ENCODE peak calls at places on chromosomes 2 and 18, in nine cellular contexts. F is astrocyte of the spinal cord, I is fibroblast of pulmonary artery, A is B cell, J is activated B cell treated with CpG ODN at 0.5 μM for 24 hours, D is epithelial cell of esophagus, L is GM06990, O is sigmoid colon, U is lower leg skin. K is an unnamed sample.

GRCh38 chr18:49023938-49024341 is 73.2 kb upstream of the SMAD7 start:
- DNase-seq in F (no peak), I (no peak), A (no peak), J (no peak), D (no peak), L (no peak), O (no peak), U (peak), K (no peak)

GRCh38 chr2:150169230-150169629 is 318.2 kb downstream of the RND3 start:
- DNase-seq in F (peak), I (peak), A (no peak), J (no peak), D (peak), L (no peak), O (peak), U (no peak), K (no peak)

GRCh38 chr2:41970898-41971660 is 76.7 kb upstream of the PKDCC start:
- DNase-seq in F (no peak), I (no peak), A (no peak), J (no peak), D (no peak), L (no peak), O (no peak), U (no peak), K (no peak)

GRCh38 chr2:240466579-240467148 is 31.2 kb downstream of the GPC1 start:
- DNase-seq in F (no peak), I (no peak), A (peak), J (peak), D (no peak), L (no peak), O (peak), U (peak), K (no peak)

GRCh38 chr2:229174794-229175529 is 96.1 kb downstream of the PID1 start:
- DNase-seq in F (peak), I (peak), A (no peak), J (no peak), D (peak), L (no peak), O (peak), U (no peak), K (no peak)

GRCh38 chr2:40653829-40654228 is 201.9 kb upstream of the SLC8A1 start:
- DNase-seq in F (no peak), I (no peak), A (no peak), J (no peak), D (peak), L (no peak), O (no peak), U (no peak), K (no peak)

GRCh38 chr2:103161456-103162289 is 399.8 kb downstream of the TMEM182 start:
- DNase-seq in F (peak), I (peak), A (peak), J (no peak), D (peak), L (no peak), O (no peak), U (no peak), K (peak)

GRCh38 chr2:195612515-195613495 is 44.2 kb upstream of the SLC39A10 start:
- DNase-seq in F (peak), I (peak), A (no peak), J (no peak), D (peak), L (no peak), O (no peak), U (peak), K (no peak)

GRCh38 chr2:68715353-68716041 is 19.1 kb upstream of the ARHGAP25 start:
- DNase-seq in F (peak), I (peak), A (peak), J (no peak), D (peak), L (no peak), O (no peak), U (no peak), K (peak)

GRCh38 chr18:75896865-75897264 is 469.4 kb upstream of the SMIM21 start:
- DNase-seq in F (no peak), I (no peak), A (no peak), J (no peak), D (peak), L (no peak), O (no peak), U (no peak), K (no peak)

GRCh38 chr2:240478346-240479110 is 43.1 kb downstream of the GPC1 start:
- DNase-seq in F (no peak), I (no peak), A (peak), J (no peak), D (no peak), L (peak), O (no peak), U (peak), K (no peak)

GRCh38 chr2:232869138-232870001 is 694 bp upstream of the SNORC start:
- DNase-seq in F (no peak), I (no peak), A (no peak), J (no peak), D (no peak), L (no peak), O (peak), U (peak), K (no peak)

GRCh38 chr2:200110380-200110779 is 155.0 kb downstream of the MAIP1 start:
- DNase-seq in F (no peak), I (no peak), A (no peak), J (no peak), D (no peak), L (no peak), O (no peak), U (no peak), K (no peak)

GRCh38 chr2:12014088-12014960 is 267.9 kb downstream of the LPIN1 start:
- DNase-seq in F (peak), I (no peak), A (peak), J (no peak), D (no peak), L (no peak), O (no peak), U (no peak), K (no peak)

GRCh38 chr2:230130668-230131364 is 62.1 kb upstream of the SLC16A14 start:
- DNase-seq in F (peak), I (peak), A (no peak), J (no peak), D (no peak), L (no peak), O (peak), U (peak), K (no peak)

GRCh38 chr2:3827673-3828575 is 124.5 kb downstream of the DCDC2C start:
- DNase-seq in F (peak), I (peak), A (no peak), J (no peak), D (peak), L (no peak), O (no peak), U (no peak), K (peak)

GRCh38 chr2:118971245-118972122 is 29.5 kb downstream of the MARCO start:
- DNase-seq in F (no peak), I (no peak), A (no peak), J (no peak), D (peak), L (no peak), O (no peak), U (peak), K (peak)

GRCh38 chr2:47639469-47639868 is 143.5 kb upstream of the MSH6 start:
- DNase-seq in F (no peak), I (no peak), A (no peak), J (no peak), D (peak), L (no peak), O (no peak), U (no peak), K (no peak)

GRCh38 chr2:38742797-38743559 is 8.2 kb downstream of the SRSF7 start:
- DNase-seq in F (no peak), I (no peak), A (no peak), J (no peak), D (no peak), L (no peak), O (no peak), U (no peak), K (no peak)

GRCh38 chr2:30230479-30230854 is 867 bp upstream of the LBH start:
- DNase-seq in F (peak), I (peak), A (peak), J (no peak), D (no peak), L (no peak), O (peak), U (peak), K (no peak)

GRCh38 chr2:233976690-233977294 is 59.6 kb downstream of the TRPM8 start:
- DNase-seq in F (peak), I (peak), A (peak), J (no peak), D (peak), L (no peak), O (no peak), U (no peak), K (peak)

GRCh38 chr18:51234117-51235010 is 36.9 kb upstream of the MEX3C start:
- DNase-seq in F (no peak), I (peak), A (no peak), J (no peak), D (peak), L (no peak), O (no peak), U (no peak), K (no peak)

GRCh38 chr2:237258146-237258545 is 155.8 kb downstream of the COL6A3 start:
- DNase-seq in F (peak), I (peak), A (no peak), J (no peak), D (no peak), L (no peak), O (no peak), U (no peak), K (no peak)

GRCh38 chr2:182672471-182673165 is 43.4 kb upstream of the DNAJC10 start:
- DNase-seq in F (peak), I (peak), A (no peak), J (no peak), D (peak), L (no peak), O (no peak), U (no peak), K (no peak)

GRCh38 chr2:182048088-182048487 is 62.4 kb downstream of the PPP1R1C start:
- DNase-seq in F (no peak), I (no peak), A (no peak), J (no peak), D (no peak), L (no peak), O (no peak), U (no peak), K (peak)

GRCh38 chr2:236965021-236965840 is 120.5 kb upstream of the COPS8 start:
- DNase-seq in F (no peak), I (no peak), A (no peak), J (no peak), D (peak), L (no peak), O (peak), U (peak), K (no peak)

GRCh38 chr2:112483047-112483473 is 1.1 kb downstream of the TTL start:
- DNase-seq in F (peak), I (peak), A (peak), J (no peak), D (peak), L (peak), O (no peak), U (no peak), K (no peak)

GRCh38 chr2:42835577-42836371 is 43.4 kb upstream of the HAAO start:
- DNase-seq in F (peak), I (peak), A (no peak), J (no peak), D (peak), L (no peak), O (peak), U (peak), K (no peak)

GRCh38 chr2:121480826-121481225 is 49.9 kb upstream of the RNU4ATAC start:
- DNase-seq in F (peak), I (peak), A (no peak), J (no peak), D (peak), L (no peak), O (peak), U (no peak), K (no peak)

GRCh38 chr2:1969701-1970015 is 225.3 kb upstream of the PXDN start:
- DNase-seq in F (peak), I (no peak), A (no peak), J (no peak), D (no peak), L (no peak), O (no peak), U (no peak), K (no peak)

GRCh38 chr2:237092920-237093781 is 7.5 kb downstream of the COPS8 start:
- DNase-seq in F (peak), I (peak), A (no peak), J (no peak), D (peak), L (no peak), O (peak), U (no peak), K (no peak)

GRCh38 chr2:187319441-187320108 is 128.5 kb downstream of the CALCRL start:
- DNase-seq in F (peak), I (peak), A (no peak), J (no peak), D (peak), L (no peak), O (no peak), U (no peak), K (no peak)

GRCh38 chr18:58785171-58785805 is 79.4 kb upstream of the ZNF532 start:
- DNase-seq in F (peak), I (peak), A (no peak), J (no peak), D (peak), L (no peak), O (no peak), U (no peak), K (no peak)
- TF ChIP-seq CTCF in F (peak), I (peak), A (no peak), J (no peak), D (peak), L (no peak), O (peak), U (no peak), K (no peak)

GRCh38 chr18:66728951-66729350 is 125.1 kb upstream of the CDH19 start:
- DNase-seq in F (no peak), I (no peak), A (no peak), J (no peak), D (no peak), L (no peak), O (no peak), U (no peak), K (no peak)

GRCh38 chr18:66727991-66728390 is 124.1 kb upstream of the CDH19 start:
- DNase-seq in F (no peak), I (peak), A (no peak), J (no peak), D (peak), L (no peak), O (no peak), U (no peak), K (no peak)

GRCh38 chr18:66729459-66730239 is 125.8 kb upstream of the CDH19 start:
- DNase-seq in F (no peak), I (peak), A (no peak), J (no peak), D (no peak), L (no peak), O (no peak), U (no peak), K (no peak)

GRCh38 chr18:66722671-66723070 is 118.8 kb upstream of the CDH19 start:
- DNase-seq in F (no peak), I (no peak), A (no peak), J (no peak), D (no peak), L (no peak), O (no peak), U (no peak), K (no peak)

DNA sequence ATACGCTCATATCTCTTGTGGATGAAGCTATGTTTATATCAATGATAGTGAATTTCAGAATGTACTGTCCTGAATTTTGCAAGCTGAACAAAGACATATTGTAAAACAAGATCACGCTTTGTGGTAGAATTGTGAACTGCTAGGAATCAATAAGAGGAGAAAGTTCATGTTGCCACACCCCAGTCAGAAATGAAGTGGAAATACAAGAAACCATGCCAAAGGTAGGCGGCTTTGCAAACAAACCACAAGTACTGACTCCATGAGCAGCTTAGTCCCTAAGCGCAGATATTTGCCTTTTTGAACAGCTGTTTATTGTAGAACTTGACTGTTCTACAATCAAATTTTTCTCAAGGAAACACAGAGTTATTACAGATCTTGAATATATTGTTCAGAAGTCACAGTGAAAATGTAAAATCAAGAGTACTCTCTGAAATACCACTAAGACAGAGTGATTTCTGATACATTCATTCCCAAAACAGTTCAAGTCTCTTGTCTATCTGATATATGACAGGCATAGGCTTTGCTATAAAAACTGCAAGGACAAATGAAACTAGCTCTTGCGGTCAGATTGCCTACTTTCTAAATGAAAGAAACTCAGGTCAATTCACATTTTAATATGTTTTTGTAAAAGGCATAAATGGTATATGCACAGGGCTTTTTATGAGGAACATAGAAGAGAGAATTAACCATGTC is 120.9 kb upstream of the CDH19 start:
- DNase-seq in F (no peak), I (peak), A (no peak), J (no peak), D (peak), L (no peak), O (no peak), U (no peak), K (no peak)
- TF ChIP-seq CTCF in F (no peak), I (no peak), A (no peak), J (no peak), D (no peak), L (no peak), O (no peak), U (no peak), K (no peak)

GRCh38 chr2:651961-652373 is 25.2 kb downstream of the TMEM18 start:
- DNase-seq in F (no peak), I (no peak), A (no peak), J (no peak), D (no peak), L (no peak), O (no peak), U (peak), K (no peak)

GRCh38 chr2:648476-649424 is 28.5 kb downstream of the TMEM18 start:
- DNase-seq in F (no peak), I (no peak), A (no peak), J (peak), D (no peak), L (no peak), O (peak), U (peak), K (no peak)

GRCh38 chr2:652881-653480 is 24.2 kb downstream of the TMEM18 start:
- DNase-seq in F (no peak), I (no peak), A (no peak), J (no peak), D (no peak), L (no peak), O (no peak), U (peak), K (no peak)

GRCh38 chr2:649461-650342 is 27.5 kb downstream of the TMEM18 start:
- DNase-seq in F (no peak), I (no peak), A (no peak), J (peak), D (no peak), L (no peak), O (peak), U (peak), K (no peak)

DNA sequence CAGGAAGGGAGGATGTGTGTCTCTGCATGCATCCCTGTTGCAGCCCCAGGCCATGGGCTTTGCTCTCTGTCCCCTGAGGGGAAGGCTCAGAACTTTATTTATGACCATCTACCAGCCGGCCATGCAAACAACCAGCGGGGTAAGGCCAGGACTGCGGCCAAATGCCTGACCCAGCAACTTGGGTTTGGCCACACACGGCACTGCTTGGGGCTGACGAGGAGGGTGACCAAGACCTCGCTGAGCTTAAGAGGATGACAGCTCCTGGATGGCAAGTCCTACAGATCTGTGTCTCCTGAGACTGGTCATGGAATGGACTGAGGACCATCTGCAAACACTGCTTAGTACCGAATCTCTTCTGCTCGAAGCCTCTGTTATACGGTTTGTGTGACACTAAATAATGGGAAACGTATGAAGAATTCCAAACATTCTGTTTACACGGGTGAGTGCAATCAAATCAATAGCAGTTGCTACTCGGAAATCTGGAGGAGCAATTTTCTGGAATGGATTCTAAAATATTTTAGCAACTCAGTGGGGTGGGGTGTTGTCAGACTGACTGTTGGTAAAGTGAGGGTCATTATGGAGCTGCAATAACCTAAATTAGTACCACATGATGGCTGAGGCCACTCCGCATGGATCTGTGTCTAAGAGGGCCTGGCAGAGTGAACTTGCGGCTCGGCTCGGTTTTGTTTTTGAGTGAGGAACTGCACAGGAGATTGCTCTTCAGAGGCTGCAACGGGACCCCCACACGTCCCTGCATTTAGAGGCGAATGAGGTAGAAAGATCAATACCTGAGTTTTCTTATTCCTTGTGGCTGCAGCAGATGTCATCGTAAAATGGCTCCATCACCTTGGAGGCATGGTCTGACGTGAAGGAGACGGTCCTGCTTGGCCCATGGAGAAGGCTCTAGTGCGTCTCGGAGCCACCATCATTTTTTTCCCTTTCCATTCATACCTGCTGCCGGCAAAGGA is 26.6 kb downstream of the TMEM18 start:
- DNase-seq in F (no peak), I (no peak), A (no peak), J (no peak), D (no peak), L (no peak), O (peak), U (peak), K (no peak)
- TF ChIP-seq CTCF in F (no peak), I (no peak), A (no peak), J (no peak), D (no peak), L (no peak), O (no peak), U (no peak), K (no peak)

GRCh38 chr2:45216118-45216517 is 206.9 kb upstream of the SIX2 start:
- DNase-seq in F (no peak), I (no peak), A (no peak), J (no peak), D (no peak), L (no peak), O (no peak), U (no peak), K (no peak)

GRCh38 chr2:45218931-45219339 is 209.7 kb upstream of the SIX2 start:
- DNase-seq in F (no peak), I (no peak), A (no peak), J (no peak), D (peak), L (no peak), O (no peak), U (no peak), K (no peak)

GRCh38 chr2:45218298-45218697 is 209.0 kb upstream of the SIX2 start:
- DNase-seq in F (no peak), I (no peak), A (no peak), J (no peak), D (no peak), L (no peak), O (no peak), U (no peak), K (no peak)

GRCh38 chr2:45223531-45223930 is 214.3 kb upstream of the SIX2 start:
- DNase-seq in F (no peak), I (no peak), A (no peak), J (no peak), D (no peak), L (no peak), O (no peak), U (no peak), K (no peak)

DNA sequence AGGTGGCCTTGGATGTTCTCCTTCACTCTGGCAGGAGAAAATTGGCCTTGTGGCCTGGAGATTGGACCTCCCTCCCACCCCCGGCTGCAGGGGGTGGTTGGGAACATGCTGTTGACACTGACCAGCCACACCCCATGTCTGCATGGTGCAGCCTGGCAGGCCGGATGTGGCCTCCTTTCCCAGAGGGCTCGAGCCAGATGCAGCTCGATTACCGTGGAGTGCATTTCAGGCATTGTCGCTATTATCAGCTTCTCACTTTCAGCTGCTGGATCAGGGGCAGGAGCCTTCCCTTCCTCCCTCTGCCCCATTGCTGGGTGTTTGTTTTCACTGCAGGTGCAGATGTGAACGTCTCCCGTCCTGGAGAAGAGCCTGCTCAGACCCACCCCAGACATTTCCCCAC is 211.0 kb upstream of the SIX2 start:
- DNase-seq in F (no peak), I (no peak), A (no peak), J (no peak), D (no peak), L (no peak), O (no peak), U (no peak), K (no peak)
- TF ChIP-seq CTCF in F (no peak), I (no peak), A (no peak), J (no peak), D (no peak), L (no peak), O (no peak), U (no peak), K (no peak)

K was measured in GM10248.